ENCODE peak calls at places on chromosomes 11 and 22, in seven cellular contexts. J is psoas muscle; F is CD8-positive, alpha-beta T cell; S is DMS 273 treated with DMSO at 0.1 percent for 48 hours; U is skeletal muscle cell; N is fibroblast of the conjunctiva; Y is osteocyte. I is an unnamed sample.

GRCh38 chr11:57711414-57712255 is at the start of gene MED19:
- DNase-seq in J (peak; percentile 88), F (peak; percentile 82), S (peak; percentile 18), U (peak; percentile 25), N (peak; percentile 39), Y (no peak), I (peak; percentile 79)

GRCh38 chr11:122633219-122633829 is 22.2 kb upstream of the UBASH3B start:
- DNase-seq in J (peak; percentile 54), F (no peak), S (no peak), U (no peak), N (peak; percentile 50), Y (no peak), I (peak; percentile 29)

GRCh38 chr11:46352063-46352841 is 5.0 kb downstream of the DGKZ start:
- DNase-seq in J (peak; percentile 88), F (peak; percentile 91), S (no peak), U (no peak), N (no peak), Y (no peak), I (peak; percentile 73)

GRCh38 chr11:10441652-10442503 is 13.2 kb upstream of the AMPD3 start:
- DNase-seq in J (no peak), F (no peak), S (no peak), U (no peak), N (no peak), Y (no peak), I (no peak)

GRCh38 chr11:46914363-46914762 is 4.0 kb downstream of the LRP4 start:
- DNase-seq in J (peak; percentile 83), F (no peak), S (no peak), U (peak; percentile 14), N (no peak), Y (no peak), I (no peak)

GRCh38 chr11:66725646-66726045 is 3.4 kb downstream of the SPTBN2 start:
- DNase-seq in J (no peak), F (no peak), S (no peak), U (no peak), N (no peak), Y (no peak), I (no peak)

GRCh38 chr11:45664376-45665205 is 831 bp downstream of the CHST1 start:
- DNase-seq in J (no peak), F (no peak), S (no peak), U (no peak), N (no peak), Y (no peak), I (no peak)

GRCh38 chr11:106765849-106766248 is 252.4 kb downstream of the GUCY1A2 start:
- DNase-seq in J (no peak), F (no peak), S (no peak), U (no peak), N (no peak), Y (no peak), I (no peak)

GRCh38 chr11:6705905-6706535 is 22.9 kb upstream of the MRPL17 start:
- DNase-seq in J (no peak), F (no peak), S (no peak), U (peak; percentile 16), N (peak; percentile 51), Y (no peak), I (peak; percentile 40)

GRCh38 chr11:95067828-95068244 is 1.1 kb downstream of the SRSF8 start:
- DNase-seq in J (no peak), F (no peak), S (peak; percentile 12), U (no peak), N (no peak), Y (no peak), I (no peak)

GRCh38 chr11:9493492-9493891 is 32.7 kb downstream of the ZNF143 start:
- DNase-seq in J (no peak), F (no peak), S (no peak), U (no peak), N (no peak), Y (no peak), I (no peak)

GRCh38 chr11:7165911-7166310 is 77.1 kb downstream of the RBMXL2 start:
- DNase-seq in J (no peak), F (no peak), S (no peak), U (no peak), N (no peak), Y (no peak), I (no peak)

GRCh38 chr11:65912840-65913239 is 6.0 kb downstream of the C11orf68 start:
- DNase-seq in J (no peak), F (no peak), S (no peak), U (no peak), N (no peak), Y (no peak), I (no peak)

GRCh38 chr22:43293661-43294392 is 49.3 kb downstream of the SCUBE1 start:
- DNase-seq in J (peak; percentile 80), F (no peak), S (peak; percentile 11), U (no peak), N (no peak), Y (no peak), I (no peak)

GRCh38 chr11:35171226-35171625 is 32.3 kb downstream of the CD44 start:
- DNase-seq in J (no peak), F (no peak), S (no peak), U (no peak), N (no peak), Y (no peak), I (no peak)

GRCh38 chr22:49188091-49188490 is 639.6 kb downstream of the BRD1 start:
- DNase-seq in J (no peak), F (no peak), S (no peak), U (no peak), N (no peak), Y (no peak), I (no peak)

GRCh38 chr22:38028344-38029130 is 28.7 kb upstream of the PICK1 start:
- DNase-seq in J (no peak), F (no peak), S (no peak), U (no peak), N (no peak), Y (no peak), I (no peak)

GRCh38 chr11:75433443-75433842 is 440 bp upstream of the KLHL35 start:
- DNase-seq in J (peak; percentile 35), F (no peak), S (no peak), U (no peak), N (no peak), Y (no peak), I (no peak)

GRCh38 chr22:39101226-39101625 is 4.2 kb downstream of the APOBEC3H start:
- DNase-seq in J (peak; percentile 4), F (no peak), S (no peak), U (no peak), N (no peak), Y (no peak), I (no peak)

GRCh38 chr11:127350476-127350875 is 349.9 kb upstream of the KIRREL3 start:
- DNase-seq in J (no peak), F (no peak), S (no peak), U (no peak), N (no peak), Y (no peak), I (no peak)

GRCh38 chr11:110356769-110357671 is 60.6 kb upstream of the RDX start:
- DNase-seq in J (no peak), F (no peak), S (no peak), U (no peak), N (no peak), Y (no peak), I (no peak)

GRCh38 chr22:40932396-40932795 is 18.8 kb upstream of the RBX1 start:
- DNase-seq in J (no peak), F (no peak), S (no peak), U (no peak), N (no peak), Y (no peak), I (no peak)

GRCh38 chr11:77669848-77670511 is 32.4 kb upstream of the CLNS1A start:
- DNase-seq in J (no peak), F (no peak), S (no peak), U (no peak), N (no peak), Y (no peak), I (no peak)

I was measured in CD4-positive, CD25-positive, alpha-beta regulatory T cell.